ENCODE peak calls at places on chromosomes 11 and 22, in four cellular contexts. D, P, S and H are unnamed samples.

GRCh38 chr22:43230983-43231723 is 44.2 kb upstream of the TTLL12 start:
- DNase-seq in P (peak; percentile 50), D (peak; percentile 34), S (peak; percentile 44), H (peak; percentile 54)

GRCh38 chr22:41517172-41518047 is 26.9 kb downstream of the POLR3H start:
- DNase-seq in P (no peak), D (peak; percentile 84), S (peak; percentile 46), H (no peak)

GRCh38 chr11:24645563-24645962 is 148.7 kb downstream of the LUZP2 start:
- DNase-seq in D (no peak), S (no peak), P (no peak), H (no peak)

GRCh38 chr22:41094036-41094435 is 1.6 kb downstream of the EP300 start:
- DNase-seq in P (no peak), D (no peak), S (no peak), H (no peak)

GRCh38 chr22:21762712-21763581 is 27.4 kb upstream of the YPEL1 start:
- DNase-seq in P (no peak), S (peak; percentile 48), D (no peak), H (peak; percentile 43)

GRCh38 chr11:60912851-60913550 is 957 bp upstream of the TMEM109 start:
- DNase-seq in P (no peak), D (no peak), S (no peak), H (no peak)

GRCh38 chr11:99376463-99376862 is 355.7 kb downstream of the CNTN5 start:
- DNase-seq in P (no peak), S (no peak), D (peak; percentile 25), H (no peak)

GRCh38 chr11:66492161-66492865 is 12.1 kb downstream of the DPP3 start:
- DNase-seq in D (no peak), P (no peak), S (no peak), H (peak; percentile 46)

GRCh38 chr11:67276821-67277230 is 10.6 kb downstream of the GRK2 start:
- DNase-seq in S (no peak), P (peak; percentile 40), D (no peak), H (peak; percentile 65)

GRCh38 chr11:35365961-35366360 is 53.4 kb downstream of the SLC1A2 start:
- DNase-seq in S (no peak), P (no peak), D (no peak), H (no peak)

GRCh38 chr11:134530826-134531225 is 118.8 kb upstream of the B3GAT1 start:
- DNase-seq in D (no peak), S (no peak), P (no peak), H (no peak)

GRCh38 chr11:13889566-13890214 is 72.8 kb upstream of the SPON1 start:
- DNase-seq in P (no peak), D (no peak), S (no peak), H (no peak)

GRCh38 chr11:65842144-65842543 is 8.4 kb downstream of the SNX32 start:
- DNase-seq in P (no peak), S (no peak), D (no peak), H (no peak)

GRCh38 chr11:125343732-125344131 is 152.3 kb downstream of the FEZ1 start:
- DNase-seq in P (no peak), S (no peak), D (no peak), H (no peak)

GRCh38 chr11:2707736-2708135 is 7.9 kb upstream of the KCNQ1OT1 start:
- DNase-seq in D (no peak), P (no peak), S (no peak), H (no peak)